ENCODE peak calls at places on chromosomes 16 and 17, in four cellular contexts. E, A, O and Q are unnamed samples. For H3K9me3 and H3K36me3, the result is how much of the 10 kb centered on the place peaks cover.

GRCh38 chr16:26863971-26864370 is 202.8 kb upstream of the C16orf82 start:
- DNase-seq in A (peak), E (no peak), O (no peak), Q (no peak)

GRCh38 chr17:45715787-45716186 is 68.3 kb upstream of the CRHR1 start:
- DNase-seq in A (no peak), O (no peak), E (no peak), Q (no peak)

GRCh38 chr17:79558573-79558900 is 52.3 kb downstream of the RBFOX3 start:
- DNase-seq in A (no peak), O (no peak), E (no peak), Q (no peak)

GRCh38 chr16:66361604-66362135 is 4.8 kb upstream of the CDH5 start:
- DNase-seq in A (no peak), E (no peak), O (no peak), Q (no peak)

GRCh38 chr16:3669067-3669466 is 14.6 kb downstream of the DNASE1 start:
- DNase-seq in A (no peak), E (no peak), O (no peak), Q (no peak)

GRCh38 chr17:80687819-80688218 is 143.2 kb downstream of the RPTOR start:
- DNase-seq in E (no peak), A (no peak), O (no peak), Q (no peak)

GRCh38 chr17:75587718-75588545 is at the start of gene MYO15B:
- DNase-seq in O (peak), A (no peak), E (peak), Q (peak)

GRCh38 chr17:5699789-5700188 is 115.5 kb upstream of the NLRP1 start:
- DNase-seq in A (no peak), O (no peak), E (no peak), Q (no peak)

GRCh38 chr17:49851387-49852291 is 3.8 kb upstream of the TAC4 start:
- DNase-seq in O (peak), A (peak), E (peak), Q (peak)

GRCh38 chr16:57614546-57615343 is 13.7 kb upstream of the ADGRG1 start:
- DNase-seq in O (no peak), E (peak), A (no peak), Q (no peak)

GRCh38 chr17:66679631-66680517 is 155.0 kb upstream of the CACNG5 start:
- DNase-seq in E (no peak), A (no peak), O (no peak), Q (no peak)

GRCh38 chr17:56653877-56654276 is 60.4 kb downstream of the NOG start:
- DNase-seq in A (no peak), E (no peak), O (peak), Q (peak)

GRCh38 chr17:11558681-11559234 is 39.5 kb upstream of the DNAH9 start:
- DNase-seq in E (peak), A (no peak), O (no peak), Q (no peak)

GRCh38 chr17:77200711-77201110 is 59.9 kb downstream of the SEC14L1 start:
- DNase-seq in A (no peak), O (no peak), E (no peak), Q (no peak)

GRCh38 chr17:66330646-66331037 is 28.2 kb downstream of the PRKCA start:
- DNase-seq in O (no peak), E (no peak), A (no peak), Q (no peak)

GRCh38 chr17:67830440-67830839 is 5.1 kb downstream of the BPTF start:
- DNase-seq in A (no peak), E (peak), O (no peak), Q (no peak)

GRCh38 chr16:51431517-51432241 is 280.6 kb upstream of the SALL1 start:
- DNase-seq in E (no peak), A (no peak), O (no peak), Q (peak)

GRCh38 chr17:8904686-8905085 is 37.2 kb upstream of the PIK3R6 start:
- DNase-seq in A (no peak), O (no peak), E (no peak), Q (no peak)

GRCh38 chr16:53465606-53466290 is 31.5 kb downstream of the RBL2 start:
- DNase-seq in E (no peak), O (no peak), A (no peak), Q (no peak)

GRCh38 chr16:85844786-85845185 is 45.3 kb downstream of the COX4I1 start:
- DNase-seq in O (no peak), E (no peak), A (no peak), Q (no peak)

GRCh38 chr17:30382345-30382744 is 3.6 kb downstream of the CPD start:
- DNase-seq in O (no peak), A (no peak), E (no peak), Q (no peak)

GRCh38 chr17:77644981-77645380 is 313.5 kb upstream of the TNRC6C start:
- DNase-seq in O (no peak), E (no peak), A (no peak), Q (no peak)

GRCh38 chr17:1645207-1646171 is at the start of gene SCARF1:
- DNase-seq in O (no peak), A (no peak), E (no peak), Q (no peak)

GRCh38 chr17:49031965-49032928 is 35.1 kb downstream of the IGF2BP1 start:
- DNase-seq in O (peak), A (peak), E (peak), Q (peak)

GRCh38 chr17:47704781-47705180 is 10.8 kb downstream of the TBKBP1 start:
- DNase-seq in E (no peak), O (no peak), A (no peak), Q (no peak)

GRCh38 chr17:64707077-64707591 is 45.0 kb upstream of the SMURF2 start:
- DNase-seq in E (peak), O (no peak), A (peak), Q (no peak)

GRCh38 chr17:80877829-80878303 is 113.8 kb upstream of the CHMP6 start:
- DNase-seq in E (no peak), A (no peak), O (no peak), Q (no peak)

GRCh38 chr17:51371732-51372151 is 111.4 kb downstream of the UTP18 start:
- DNase-seq in E (peak), O (peak), A (peak), Q (peak)

GRCh38 chr16:2769675-2770056 is 7.4 kb downstream of the ELOB start:
- DNase-seq in A (no peak), O (no peak), E (peak), Q (no peak)

GRCh38 chr17:45431531-45432404 is 902 bp downstream of the ARHGAP27 start:
- DNase-seq in E (peak), A (peak), O (no peak), Q (peak)

GRCh38 chr16:66134875-66135274 is 231.6 kb upstream of the CDH5 start:
- DNase-seq in A (no peak), E (no peak), O (no peak), Q (no peak)

GRCh38 chr17:57186231-57187019 is 69.9 kb upstream of the MSI2 start:
- DNase-seq in E (no peak), O (no peak), A (no peak), Q (no peak)

GRCh38 chr17:40922239-40922638 is 15.2 kb downstream of the KRT23 start:
- DNase-seq in E (no peak), A (no peak), O (no peak), Q (no peak)

GRCh38 chr16:83338941-83339340 is 468.8 kb upstream of the HSBP1 start:
- DNase-seq in E (no peak), A (no peak), O (no peak), Q (no peak)

GRCh38 chr17:81018044-81018802 is 16.7 kb upstream of the BAIAP2 start:
- DNase-seq in A (peak), O (peak), E (peak), Q (no peak)

GRCh38 chr17:17497065-17497844 is 1.1 kb upstream of the RASD1 start:
- DNase-seq in O (no peak), E (no peak), A (no peak), Q (no peak)
- H3K4me3 ChIP-seq in O (peak), E (peak), A (peak), Q (peak)

GRCh38 chr16:35452471-35452870 is 1993.1 kb downstream of the TP53TG3F start:
- DNase-seq in E (no peak), A (no peak), O (no peak), Q (no peak)

GRCh38 chr16:35449663-35450062 is 1990.3 kb downstream of the TP53TG3F start:
- DNase-seq in E (no peak), A (peak), O (no peak), Q (no peak)

GRCh38 chr16:35450648-35451047 is 1991.2 kb downstream of the TP53TG3F start:
- DNase-seq in A (peak), O (no peak), E (no peak), Q (no peak)

DNA sequence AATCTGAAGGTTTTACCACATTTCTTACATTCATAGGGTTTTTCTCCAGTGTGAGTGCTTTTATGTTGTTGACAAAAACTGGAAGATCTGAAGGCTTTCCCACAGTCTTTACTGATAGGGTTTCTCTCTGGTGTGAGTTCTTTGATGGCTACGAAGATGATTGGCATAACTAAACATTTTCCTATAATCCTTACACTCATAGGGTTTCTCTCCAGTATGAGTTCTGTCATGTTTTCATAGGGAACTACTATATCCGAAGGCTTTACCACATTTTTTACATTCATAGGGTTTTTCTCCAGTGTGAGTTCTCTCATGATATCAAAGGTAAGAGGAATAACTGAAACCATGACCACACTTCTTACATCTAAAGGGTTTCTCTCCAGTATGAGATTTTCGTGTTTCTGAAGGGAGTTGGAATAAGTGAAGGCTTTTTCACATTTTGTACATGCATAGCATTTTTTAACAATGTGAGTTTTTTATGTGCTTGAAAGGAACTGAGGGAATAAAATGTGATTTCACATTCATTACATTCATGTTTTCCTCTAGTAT is 1987.7 kb downstream of the TP53TG3F start:
- DNase-seq in E (no peak), O (no peak), A (no peak), Q (no peak)
- H3K9me3 ChIP-seq in E (under half), O (under half), A (under half), Q (under half)

GRCh38 chr17:42405963-42406495 is 17.0 kb downstream of the CAVIN1 start:
- DNase-seq in O (no peak), A (peak), E (peak), Q (peak)
- H3K36me3 ChIP-seq in O (under half), A (under half), E (under half), Q (under half)

GRCh38 chr16:69928856-69929400 is 22.2 kb upstream of the CLEC18A start:
- DNase-seq in E (no peak), A (no peak), O (no peak), Q (no peak)
- H3K4me3 ChIP-seq in E (no peak), A (no peak), O (no peak), Q (no peak)

GRCh38 chr16:49075709-49076108 is 205.9 kb downstream of the CBLN1 start:
- DNase-seq in E (no peak), O (no peak), A (no peak), Q (no peak)
- H3K9me3 ChIP-seq in E (under half), O (under half), A (under half), Q (under half)

GRCh38 chr17:82246040-82246364 is 17.2 kb downstream of the SLC16A3 start:
- DNase-seq in E (no peak), O (no peak), A (no peak), Q (no peak)

GRCh38 chr17:82245144-82246039 is 16.6 kb downstream of the SLC16A3 start:
- DNase-seq in E (no peak), A (no peak), O (no peak), Q (no peak)

GRCh38 chr17:82247175-82247823 is 18.5 kb downstream of the SLC16A3 start:
- DNase-seq in A (no peak), E (no peak), O (no peak), Q (no peak)

GRCh38 chr17:82247856-82248671 is 19.2 kb downstream of the SLC16A3 start:
- DNase-seq in O (no peak), E (no peak), A (no peak), Q (no peak)

GRCh38 chr17:82246365-82247174 is 17.7 kb downstream of the SLC16A3 start:
- DNase-seq in A (no peak), O (no peak), E (no peak), Q (no peak)
- H3K36me3 ChIP-seq in A (half or more), O (half or more), E (half or more), Q (half or more)

DNA sequence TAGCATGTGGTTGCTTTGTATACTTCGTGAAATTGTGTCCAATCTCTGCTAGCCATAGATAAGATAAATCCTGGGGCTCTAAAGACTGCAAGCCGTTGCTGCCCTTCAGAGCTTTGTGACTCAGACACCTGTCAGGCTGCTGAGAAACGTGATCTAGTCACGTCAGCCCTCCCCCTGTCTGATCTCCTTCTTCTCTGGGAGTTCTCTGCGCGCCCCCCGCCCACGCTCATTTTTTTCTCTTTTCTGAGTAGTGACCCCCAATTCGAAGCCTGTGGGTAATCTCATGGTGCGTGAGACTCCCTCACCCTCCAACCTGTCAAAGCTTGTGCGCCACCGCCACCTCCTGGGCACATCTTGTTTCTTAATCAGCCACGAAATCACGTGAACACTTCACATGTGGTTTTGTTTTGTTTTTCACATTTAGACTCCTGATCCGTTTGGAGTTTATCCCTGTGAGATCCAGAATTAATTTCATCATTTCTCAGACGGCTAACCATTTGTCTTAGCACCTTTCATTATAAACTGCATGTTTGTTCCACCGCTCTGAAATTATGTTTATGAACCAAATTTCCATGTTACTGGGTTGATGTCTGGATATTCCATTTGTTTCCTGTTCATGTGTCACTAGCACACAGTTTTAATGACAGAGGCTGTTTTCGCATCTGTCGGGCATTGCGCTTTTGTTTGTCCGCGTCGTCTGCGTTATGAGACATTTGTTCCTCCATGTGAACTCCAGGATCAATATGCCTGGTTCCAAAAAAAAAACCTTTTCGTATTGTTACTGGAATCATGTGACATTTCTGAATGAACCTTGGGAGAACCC is 977 bp upstream of the ZNF778 start:
- DNase-seq in A (peak), E (peak), O (peak), Q (peak)
- H3K4me3 ChIP-seq in A (peak), E (peak), O (no peak), Q (peak)